ENCODE peak calls at places on chromosome 11, in five cellular contexts. T is kidney, M is breast epithelium, B is GM12865, V is AG09319. O is an unnamed sample.

GRCh38 chr11:78787696-78788095 is 213.0 kb upstream of the NARS2 start:
- DNase-seq in T (no peak), M (no peak), B (no peak), V (no peak), O (no peak)

GRCh38 chr11:20131744-20132666 is 28.3 kb downstream of the DBX1 start:
- DNase-seq in T (peak), M (peak), B (peak), V (peak), O (peak)

GRCh38 chr11:73326929-73327811 is 19.1 kb downstream of the ARHGEF17 start:
- DNase-seq in T (no peak), M (no peak), B (peak), V (no peak), O (peak)

GRCh38 chr11:132184079-132184478 is 813.7 kb downstream of the NTM start:
- DNase-seq in T (no peak), M (no peak), B (no peak), V (no peak), O (no peak)

GRCh38 chr11:4181780-4182721 is 87.5 kb downstream of the RRM1 start:
- DNase-seq in T (peak), M (no peak), B (peak), V (peak), O (peak)

GRCh38 chr11:105670811-105671210 is 60.9 kb downstream of the GRIA4 start:
- DNase-seq in T (no peak), M (no peak), B (no peak), V (no peak), O (no peak)

GRCh38 chr11:126890561-126890960 is 110.0 kb downstream of the KIRREL3 start:
- DNase-seq in T (no peak), M (no peak), B (no peak), V (no peak), O (no peak)

GRCh38 chr11:76318744-76319384 is 62.1 kb downstream of the THAP12 start:
- DNase-seq in T (peak), M (peak), B (peak), V (peak), O (peak)

GRCh38 chr11:104490182-104490581 is 326.2 kb upstream of the PDGFD start:
- DNase-seq in T (no peak), M (no peak), B (no peak), V (no peak), O (no peak)

GRCh38 chr11:102788334-102789035 is 8.1 kb upstream of the MMP10 start:
- DNase-seq in T (no peak), M (no peak), B (no peak), V (no peak), O (no peak)

GRCh38 chr11:118073554-118073953 is 3.3 kb upstream of the TMPRSS4 start:
- DNase-seq in T (no peak), M (no peak), B (no peak), V (no peak), O (no peak)
- TF ChIP-seq CTCF in T (no peak), M (no peak), B (no peak), V (no peak), O (no peak)

DNA sequence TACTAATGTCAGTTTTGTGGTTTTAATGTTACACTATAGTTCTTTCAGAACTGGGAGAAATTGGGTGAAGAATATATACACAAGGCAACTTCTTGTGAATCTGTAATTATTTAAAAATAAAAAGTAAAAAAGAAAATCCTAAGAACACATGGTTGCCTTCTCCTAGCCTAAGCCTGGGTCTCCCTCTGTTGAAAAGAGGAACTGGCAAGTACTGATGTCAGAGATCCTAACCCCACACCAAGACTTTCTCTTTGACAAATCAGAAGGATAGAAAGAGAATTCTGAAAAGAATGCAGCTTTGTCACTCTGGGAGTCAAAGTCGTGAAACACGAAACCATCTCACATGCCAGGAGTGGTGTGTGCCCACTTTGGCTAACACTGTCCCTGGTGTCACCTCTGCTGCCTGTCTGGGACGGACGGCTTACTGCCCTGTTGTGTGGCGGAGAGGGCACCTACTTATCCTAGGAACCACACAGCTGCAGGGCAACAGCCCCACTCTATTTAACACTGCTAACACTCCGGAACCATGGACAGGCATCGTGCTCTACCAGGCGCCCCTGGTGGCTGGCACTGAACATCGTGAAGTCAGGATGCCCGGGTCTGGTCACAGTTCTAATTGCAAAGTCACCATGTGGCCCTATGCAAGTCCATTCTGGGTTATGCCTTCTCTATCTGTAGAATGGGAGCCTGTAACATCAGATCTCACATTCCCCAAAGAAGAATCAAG is 108.8 kb upstream of the CD82 start:
- DNase-seq in T (no peak), M (no peak), B (peak), V (no peak), O (no peak)
- TF ChIP-seq CTCF in T (no peak), M (no peak), B (peak), V (no peak), O (peak)

DNA sequence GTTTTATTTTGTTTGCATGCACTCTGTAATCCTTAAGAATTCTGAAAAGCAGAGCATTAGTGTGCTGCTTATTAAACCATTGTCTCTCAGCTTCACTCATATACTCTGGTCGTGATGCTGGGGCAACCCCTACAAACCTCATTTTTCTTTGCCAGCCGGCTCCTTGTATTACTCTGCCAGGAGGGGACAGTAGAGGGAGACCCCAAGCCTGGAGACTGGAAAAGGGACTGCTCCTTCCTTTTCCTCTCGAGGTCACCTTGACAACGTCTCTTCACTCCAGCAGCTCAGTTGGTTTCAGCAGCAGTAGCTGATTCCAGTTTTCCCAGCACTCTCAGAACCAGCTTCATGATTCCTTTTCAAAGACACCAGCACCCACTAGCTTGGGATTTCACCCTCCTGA is 2.8 kb upstream of the JHY start:
- DNase-seq in T (no peak), M (no peak), B (no peak), V (no peak), O (no peak)
- TF ChIP-seq CTCF in T (no peak), M (no peak), B (no peak), V (no peak), O (no peak)

GRCh38 chr11:94325681-94326080 is 21.3 kb downstream of the IZUMO1R start:
- DNase-seq in T (no peak), M (no peak), B (peak), V (no peak), O (peak)
- TF ChIP-seq CTCF in T (peak), M (no peak), B (peak), V (peak), O (peak)

GRCh38 chr11:6705905-6706535 is 22.9 kb upstream of the MRPL17 start:
- DNase-seq in T (no peak), M (no peak), B (peak), V (no peak), O (peak)
- TF ChIP-seq CTCF in T (peak), M (peak), B (peak), V (peak), O (peak)

GRCh38 chr11:61828629-61829407 is 718 bp downstream of the FADS2 start:
- DNase-seq in T (peak), M (no peak), B (peak), V (no peak), O (peak)
- TF ChIP-seq CTCF in T (no peak), M (no peak), B (peak), V (peak), O (peak)

DNA sequence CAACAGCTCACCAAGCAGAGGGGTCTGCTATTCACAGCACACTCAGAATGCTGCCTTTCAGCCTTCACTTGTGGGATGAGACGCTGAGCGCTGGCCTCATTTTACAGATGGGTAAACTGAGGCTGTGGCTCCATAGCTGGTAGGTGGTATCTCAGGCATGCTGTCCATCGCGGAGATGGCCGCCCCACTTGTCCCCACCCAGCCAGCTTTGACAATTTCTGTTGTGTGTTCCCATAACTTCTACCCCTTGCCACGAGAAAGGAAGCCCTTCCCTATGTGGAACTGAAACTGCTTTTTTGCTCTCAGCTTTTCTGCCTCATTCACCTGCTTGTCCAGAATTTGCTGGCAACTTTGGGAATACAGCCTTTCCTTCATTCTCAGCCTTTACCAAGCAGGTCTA is 36.1 kb upstream of the NNMT start:
- DNase-seq in T (no peak), M (no peak), B (no peak), V (no peak), O (no peak)
- TF ChIP-seq CTCF in T (no peak), M (no peak), B (no peak), V (no peak), O (no peak)